ENCODE peak calls at places on chromosome 1, in five cellular contexts. One of them, this sample, is unnamed. For H3K4me1, the result is how much of the 10 kb centered on the place peaks cover.

GRCh38 chr1:161173711-161174110 is 3.6 kb downstream of the B4GALT3 start:
- DNase-seq in pancreas: no peak
- DNase-seq in esophagus squamous epithelium: no peak
- DNase-seq in uterus: no peak
- DNase-seq in cardiac muscle cell: no peak
- DNase-seq in this sample: no peak

GRCh38 chr1:1461721-1462317 is 9.7 kb upstream of the ATAD3B start:
- DNase-seq in cardiac muscle cell: no peak
- DNase-seq in uterus: no peak
- DNase-seq in pancreas: no peak
- DNase-seq in esophagus squamous epithelium: no peak
- DNase-seq in this sample: no peak

GRCh38 chr1:14820320-14821085 is 222.0 kb downstream of the KAZN start:
- DNase-seq in esophagus squamous epithelium: no peak
- DNase-seq in pancreas: no peak
- DNase-seq in uterus: no peak
- DNase-seq in cardiac muscle cell: no peak
- DNase-seq in this sample: no peak

GRCh38 chr1:182259229-182259872 is 132.2 kb downstream of the GLUL start:
- DNase-seq in cardiac muscle cell: peak
- DNase-seq in pancreas: peak
- DNase-seq in esophagus squamous epithelium: no peak
- DNase-seq in uterus: no peak
- DNase-seq in this sample: peak

GRCh38 chr1:35544976-35545375 is 12.2 kb downstream of the KIAA0319L start:
- DNase-seq in esophagus squamous epithelium: no peak
- DNase-seq in pancreas: no peak
- DNase-seq in cardiac muscle cell: peak
- DNase-seq in uterus: no peak
- DNase-seq in this sample: peak

GRCh38 chr1:87329756-87330200 is 1.1 kb downstream of the LMO4 start:
- DNase-seq in esophagus squamous epithelium: no peak
- DNase-seq in cardiac muscle cell: peak
- DNase-seq in pancreas: no peak
- DNase-seq in uterus: no peak
- DNase-seq in this sample: no peak

GRCh38 chr1:224080082-224080774 is 33.7 kb upstream of the FBXO28 start:
- DNase-seq in cardiac muscle cell: no peak
- DNase-seq in uterus: no peak
- DNase-seq in pancreas: no peak
- DNase-seq in esophagus squamous epithelium: no peak
- DNase-seq in this sample: no peak

GRCh38 chr1:214464303-214465287 is 86.8 kb downstream of the PTPN14 start:
- DNase-seq in cardiac muscle cell: no peak
- DNase-seq in uterus: no peak
- DNase-seq in esophagus squamous epithelium: no peak
- DNase-seq in pancreas: no peak
- DNase-seq in this sample: no peak

GRCh38 chr1:199279872-199280649 is 641.2 kb downstream of the PTPRC start:
- DNase-seq in esophagus squamous epithelium: no peak
- DNase-seq in pancreas: no peak
- DNase-seq in cardiac muscle cell: no peak
- DNase-seq in uterus: no peak
- DNase-seq in this sample: no peak

GRCh38 chr1:33080885-33081553 is at the start of gene AZIN2:
- DNase-seq in uterus: peak
- DNase-seq in cardiac muscle cell: peak
- DNase-seq in pancreas: peak
- DNase-seq in esophagus squamous epithelium: peak
- DNase-seq in this sample: peak

DNA sequence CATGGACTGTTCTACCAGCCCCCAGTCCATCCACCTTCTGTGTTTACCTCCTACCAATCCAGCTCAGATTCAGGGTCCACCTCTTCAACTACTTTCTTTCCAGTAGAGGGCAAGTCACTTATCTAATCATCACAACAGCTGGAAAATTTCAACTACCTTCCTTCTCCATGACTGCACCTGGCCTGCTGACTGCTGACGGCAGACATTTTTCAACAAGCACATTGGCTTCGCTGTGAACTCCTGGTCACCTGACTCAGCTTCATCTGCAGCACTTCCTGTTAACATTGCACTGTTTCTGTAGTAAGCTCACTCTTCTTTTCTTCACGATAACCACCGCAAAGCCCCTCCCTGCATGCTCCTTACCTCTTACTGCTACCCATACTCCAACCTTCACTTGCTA is 405.7 kb downstream of the NTNG1 start:
- DNase-seq in uterus: no peak
- DNase-seq in pancreas: no peak
- DNase-seq in cardiac muscle cell: no peak
- DNase-seq in esophagus squamous epithelium: no peak
- DNase-seq in this sample: no peak
- H3K4me3 ChIP-seq in uterus: no peak
- H3K4me3 ChIP-seq in pancreas: no peak
- H3K4me3 ChIP-seq in cardiac muscle cell: no peak
- H3K4me3 ChIP-seq in esophagus squamous epithelium: no peak
- H3K4me3 ChIP-seq in this sample: no peak

GRCh38 chr1:41883507-41883906 is 35.2 kb downstream of the HIVEP3 start:
- DNase-seq in esophagus squamous epithelium: no peak
- DNase-seq in cardiac muscle cell: no peak
- DNase-seq in pancreas: no peak
- DNase-seq in uterus: no peak
- DNase-seq in this sample: no peak
- H3K27ac ChIP-seq in esophagus squamous epithelium: no peak
- H3K27ac ChIP-seq in cardiac muscle cell: no peak
- H3K27ac ChIP-seq in pancreas: peak
- H3K27ac ChIP-seq in uterus: no peak
- H3K27ac ChIP-seq in this sample: no peak

DNA sequence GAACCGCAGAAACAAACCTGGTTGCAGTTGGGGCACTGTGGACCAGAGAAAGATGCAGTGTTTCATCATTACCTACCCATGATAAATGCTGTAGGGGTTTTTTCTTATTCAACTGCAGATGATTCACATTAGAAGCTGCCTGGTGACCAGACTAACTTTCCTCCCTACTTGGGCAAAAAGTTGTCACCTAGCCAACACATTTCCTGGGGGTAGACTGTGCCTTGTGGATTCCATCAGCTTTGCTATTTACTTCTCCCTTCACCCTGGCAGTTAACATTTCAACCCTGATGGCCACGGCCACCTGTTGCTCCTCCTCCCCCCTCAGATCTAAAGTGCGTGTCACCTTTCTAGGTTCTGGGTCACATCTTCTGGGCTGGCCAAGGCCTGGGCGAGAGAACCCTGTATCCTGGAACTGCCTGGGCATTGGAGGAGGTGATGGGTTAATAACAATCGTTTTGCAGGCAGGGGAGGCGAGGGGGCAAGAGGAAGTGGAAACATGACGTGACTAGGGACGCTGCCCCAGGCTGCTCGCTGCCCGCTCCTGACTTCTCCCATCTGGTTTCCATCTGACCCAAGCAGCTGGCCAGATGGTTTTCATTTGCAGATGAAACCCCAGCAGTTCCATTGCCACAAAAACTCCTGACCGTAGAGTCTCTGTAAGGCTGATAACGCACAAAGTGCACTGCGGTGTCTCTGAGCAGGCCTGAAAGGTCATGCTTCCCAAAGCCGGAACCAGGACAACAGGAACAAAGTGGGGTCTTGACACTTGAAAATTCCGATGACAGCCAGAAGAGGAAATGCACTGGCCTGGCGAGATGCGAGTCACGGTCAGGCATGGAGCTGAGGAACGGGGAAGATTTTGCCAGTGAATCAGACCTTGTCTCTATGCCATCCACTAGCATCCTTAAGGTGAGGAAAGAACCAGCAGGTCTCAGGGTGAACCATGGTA is 36.6 kb downstream of the CAPZB start:
- DNase-seq in uterus: peak
- DNase-seq in esophagus squamous epithelium: no peak
- DNase-seq in pancreas: peak
- DNase-seq in cardiac muscle cell: peak
- DNase-seq in this sample: no peak
- H3K4me1 ChIP-seq in uterus: under half
- H3K4me1 ChIP-seq in esophagus squamous epithelium: half or more
- H3K4me1 ChIP-seq in pancreas: under half
- H3K4me1 ChIP-seq in cardiac muscle cell: under half
- H3K4me1 ChIP-seq in this sample: under half

DNA sequence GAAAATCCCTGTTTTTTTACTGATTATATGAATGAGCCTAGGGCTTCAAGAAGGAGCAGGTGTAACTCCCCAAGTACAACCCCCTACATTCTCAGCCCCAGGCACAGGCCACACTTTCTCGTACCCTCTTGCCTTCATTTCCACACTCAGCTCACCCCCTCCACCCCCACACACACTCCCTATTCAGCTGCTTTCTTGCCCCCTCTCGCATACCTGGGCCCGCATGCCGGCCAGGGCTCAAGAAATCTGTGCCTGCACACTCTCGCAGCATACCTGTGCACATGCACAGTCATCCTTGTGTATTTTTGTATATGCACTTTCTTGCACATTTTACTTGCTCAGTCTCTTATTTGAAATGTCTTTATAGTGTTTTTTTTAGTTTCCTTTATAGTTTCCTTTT is 2.0 kb downstream of the PTPRF start:
- DNase-seq in cardiac muscle cell: no peak
- DNase-seq in esophagus squamous epithelium: no peak
- DNase-seq in pancreas: no peak
- DNase-seq in uterus: no peak
- DNase-seq in this sample: no peak
- H3K4me3 ChIP-seq in cardiac muscle cell: no peak
- H3K4me3 ChIP-seq in esophagus squamous epithelium: peak
- H3K4me3 ChIP-seq in pancreas: no peak
- H3K4me3 ChIP-seq in uterus: no peak
- H3K4me3 ChIP-seq in this sample: no peak

DNA sequence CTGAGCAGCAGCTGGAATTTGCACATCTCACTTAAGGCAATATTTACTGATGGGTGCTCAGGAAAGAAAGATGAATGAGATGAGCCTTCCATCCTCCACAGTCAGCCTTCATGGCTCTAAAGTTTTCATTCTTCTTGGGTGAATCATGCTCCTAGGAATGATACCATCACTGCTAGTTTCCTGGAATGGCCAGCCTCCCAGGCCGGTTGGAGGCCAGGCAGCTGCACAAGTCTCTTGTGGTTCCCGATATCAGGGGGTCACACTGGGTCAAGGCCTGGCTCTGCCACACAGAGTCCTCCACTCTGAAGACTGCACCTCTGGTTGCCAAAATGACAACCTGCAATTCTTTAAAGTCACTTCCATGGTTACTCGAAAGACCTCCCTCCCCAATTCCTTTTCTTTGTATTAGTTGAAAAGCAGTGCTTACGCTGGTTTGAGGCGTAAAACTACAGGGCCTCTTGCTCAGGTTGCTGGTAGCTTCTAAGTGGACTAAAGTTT is 46.2 kb upstream of the PALMD start:
- DNase-seq in pancreas: peak
- DNase-seq in esophagus squamous epithelium: no peak
- DNase-seq in cardiac muscle cell: peak
- DNase-seq in uterus: no peak
- DNase-seq in this sample: no peak
- H3K27ac ChIP-seq in pancreas: no peak
- H3K27ac ChIP-seq in esophagus squamous epithelium: peak
- H3K27ac ChIP-seq in cardiac muscle cell: no peak
- H3K27ac ChIP-seq in uterus: peak
- H3K27ac ChIP-seq in this sample: no peak

GRCh38 chr1:8349961-8350360 is 32.0 kb downstream of the SLC45A1 start:
- DNase-seq in cardiac muscle cell: peak
- DNase-seq in esophagus squamous epithelium: no peak
- DNase-seq in pancreas: no peak
- DNase-seq in uterus: peak
- DNase-seq in this sample: no peak

GRCh38 chr1:8349473-8349865 is 31.6 kb downstream of the SLC45A1 start:
- DNase-seq in pancreas: no peak
- DNase-seq in cardiac muscle cell: no peak
- DNase-seq in uterus: peak
- DNase-seq in esophagus squamous epithelium: no peak
- DNase-seq in this sample: no peak

GRCh38 chr1:8347635-8348034 is 29.7 kb downstream of the SLC45A1 start:
- DNase-seq in cardiac muscle cell: no peak
- DNase-seq in pancreas: no peak
- DNase-seq in uterus: peak
- DNase-seq in esophagus squamous epithelium: no peak
- DNase-seq in this sample: no peak

GRCh38 chr1:8348056-8348776 is 30.3 kb downstream of the SLC45A1 start:
- DNase-seq in esophagus squamous epithelium: no peak
- DNase-seq in pancreas: no peak
- DNase-seq in cardiac muscle cell: no peak
- DNase-seq in uterus: peak
- DNase-seq in this sample: no peak

DNA sequence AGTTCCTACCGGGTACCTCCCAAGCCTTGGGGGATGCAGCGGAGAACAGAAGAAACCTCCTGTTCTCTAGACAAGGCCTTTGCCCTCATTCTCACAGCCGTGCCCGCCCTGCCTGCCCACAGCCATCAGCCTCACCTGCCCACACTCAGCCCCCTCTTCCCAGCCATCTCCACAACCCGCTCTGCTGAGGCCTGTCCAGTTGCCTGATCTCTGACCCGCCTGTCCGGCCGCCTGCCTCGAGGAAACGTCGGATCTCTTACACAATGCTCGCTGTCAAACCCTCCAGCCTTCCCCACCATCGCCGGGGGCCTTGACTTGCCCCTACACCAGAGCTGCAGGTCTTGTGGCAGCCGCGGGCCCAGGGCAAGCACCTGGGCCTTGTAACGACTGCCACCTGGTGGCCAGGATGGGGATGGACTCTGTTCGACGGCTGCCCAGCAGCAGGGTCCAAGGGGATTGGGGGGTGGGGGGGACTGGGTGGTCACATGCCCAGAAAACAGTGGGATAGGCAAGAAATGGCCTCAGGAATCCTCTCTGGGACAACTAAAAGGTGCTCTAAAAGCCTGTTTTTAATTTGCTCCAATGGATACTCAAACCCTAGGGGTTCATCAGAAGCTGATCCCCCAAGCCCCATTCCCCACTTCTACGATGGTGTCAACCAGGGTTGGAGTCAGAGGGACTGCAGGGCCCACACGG is 31.0 kb downstream of the SLC45A1 start:
- DNase-seq in esophagus squamous epithelium: no peak
- DNase-seq in cardiac muscle cell: peak
- DNase-seq in pancreas: peak
- DNase-seq in uterus: peak
- DNase-seq in this sample: peak
- H3K4me1 ChIP-seq in esophagus squamous epithelium: under half
- H3K4me1 ChIP-seq in cardiac muscle cell: under half
- H3K4me1 ChIP-seq in pancreas: under half
- H3K4me1 ChIP-seq in uterus: under half
- H3K4me1 ChIP-seq in this sample: under half

DNA sequence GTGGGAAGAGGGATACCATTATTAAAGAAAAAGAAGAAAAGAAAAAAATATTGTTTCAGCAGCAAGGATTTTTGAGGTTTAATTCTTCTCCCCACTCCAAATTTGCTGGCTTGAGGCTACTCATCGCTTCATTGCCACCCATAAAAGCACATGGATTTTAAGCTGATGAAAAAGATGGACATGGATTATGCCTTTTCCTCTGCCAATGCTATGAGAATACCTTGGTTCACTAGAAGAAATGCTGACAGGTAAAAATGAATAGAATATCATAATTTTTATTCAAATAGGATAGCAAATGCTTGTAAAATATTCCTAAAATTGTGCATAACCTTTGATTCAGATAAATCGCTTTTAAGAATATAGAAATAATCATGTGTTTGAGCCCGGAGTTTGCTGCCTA is 289.7 kb upstream of the DPYD start:
- DNase-seq in esophagus squamous epithelium: no peak
- DNase-seq in uterus: no peak
- DNase-seq in pancreas: no peak
- DNase-seq in cardiac muscle cell: no peak
- DNase-seq in this sample: no peak
- H3K4me3 ChIP-seq in esophagus squamous epithelium: no peak
- H3K4me3 ChIP-seq in uterus: no peak
- H3K4me3 ChIP-seq in pancreas: no peak
- H3K4me3 ChIP-seq in cardiac muscle cell: no peak
- H3K4me3 ChIP-seq in this sample: no peak

This sample was measured in effector memory CD4-positive, alpha-beta T cell.